ENCODE peak calls at places on chromosomes 12 and 14, in ten cellular contexts. P is left lung, M is SK-N-SH, F is stomach, Y is fibroblast of lung, D is tibial artery, C is lung, A is gastrocnemius medialis, O is OCI-LY7, E is GM23338. I is an unnamed sample.

GRCh38 chr14:72097173-72097783 is 165.0 kb downstream of the RGS6 start:
- DNase-seq in P (no peak), M (no peak), F (no peak), Y (no peak), D (no peak), C (no peak), A (no peak), O (no peak), E (peak; percentile 7), I (no peak)

GRCh38 chr12:66049538-66050282 is 80.8 kb downstream of the LLPH start:
- DNase-seq in P (no peak), M (no peak), F (no peak), Y (peak; percentile 39), D (no peak), C (no peak), A (no peak), O (no peak), E (no peak), I (no peak)

GRCh38 chr12:121560392-121561021 is 20.3 kb downstream of the KDM2B start:
- DNase-seq in P (no peak), M (no peak), F (no peak), Y (no peak), D (no peak), C (no peak), A (no peak), O (peak; percentile 42), E (no peak), I (no peak)

GRCh38 chr12:105462841-105463240 is 132.3 kb downstream of the C12orf75 start:
- DNase-seq in P (no peak), M (no peak), F (no peak), Y (peak; percentile 80), D (no peak), C (no peak), A (no peak), O (no peak), E (no peak), I (no peak)

GRCh38 chr12:101297661-101298060 is 17.8 kb downstream of the UTP20 start:
- DNase-seq in P (no peak), M (no peak), F (no peak), Y (peak; percentile 22), D (no peak), C (no peak), A (no peak), O (no peak), E (no peak), I (no peak)

GRCh38 chr12:9750276-9751203 is 10.2 kb downstream of the CD69 start:
- DNase-seq in P (peak; percentile 61), M (peak; percentile 67), F (no peak), Y (peak; percentile 56), D (no peak), C (peak; percentile 39), A (no peak), O (peak; percentile 86), E (peak; percentile 89), I (no peak)

GRCh38 chr14:67514650-67515385 is 18.3 kb upstream of the PLEKHH1 start:
- DNase-seq in P (peak; percentile 89), M (peak; percentile 83), F (peak; percentile 50), Y (peak; percentile 38), D (peak; percentile 66), C (peak; percentile 41), A (no peak), O (peak; percentile 60), E (peak; percentile 66), I (peak; percentile 77)

GRCh38 chr12:113247123-113248045 is 26.1 kb downstream of the TPCN1 start:
- DNase-seq in P (no peak), M (peak; percentile 33), F (no peak), Y (peak; percentile 69), D (no peak), C (no peak), A (no peak), O (no peak), E (no peak), I (no peak)

GRCh38 chr12:106305376-106305775 is 2.8 kb downstream of the TCP11L2 start:
- DNase-seq in P (no peak), M (no peak), F (no peak), Y (peak; percentile 15), D (no peak), C (no peak), A (peak; percentile 73), O (no peak), E (peak; percentile 13), I (no peak)

GRCh38 chr12:103680591-103681065 is 93.6 kb downstream of the STAB2 start:
- DNase-seq in P (no peak), M (peak; percentile 72), F (no peak), Y (peak; percentile 97), D (no peak), C (peak; percentile 49), A (no peak), O (no peak), E (no peak), I (no peak)

GRCh38 chr12:16063728-16064127 is 152.6 kb downstream of the DERA start:
- DNase-seq in P (no peak), M (no peak), F (no peak), Y (peak; percentile 9), D (no peak), C (no peak), A (no peak), O (no peak), E (no peak), I (no peak)

GRCh38 chr12:107845980-107846659 is 71.6 kb downstream of the ASCL4 start:
- DNase-seq in P (peak; percentile 58), M (no peak), F (peak; percentile 31), Y (no peak), D (no peak), C (no peak), A (no peak), O (no peak), E (no peak), I (no peak)

GRCh38 chr12:55812088-55812487 is 5.4 kb downstream of the SARNP start:
- DNase-seq in P (no peak), M (no peak), F (no peak), Y (no peak), D (no peak), C (no peak), A (no peak), O (no peak), E (no peak), I (no peak)

GRCh38 chr12:118064608-118065007 is 3.6 kb upstream of the WSB2 start:
- DNase-seq in P (no peak), M (peak; percentile 52), F (no peak), Y (no peak), D (no peak), C (no peak), A (no peak), O (peak; percentile 51), E (peak; percentile 67), I (no peak)

GRCh38 chr14:105924951-105925591 is 398.7 kb downstream of the TMEM121 start:
- DNase-seq in P (peak; percentile 38), M (no peak), F (no peak), Y (no peak), D (peak; percentile 53), C (no peak), A (no peak), O (no peak), E (no peak), I (no peak)

GRCh38 chr14:58625438-58625837 is 12.3 kb upstream of the DACT1 start:
- DNase-seq in P (no peak), M (no peak), F (no peak), Y (no peak), D (no peak), C (no peak), A (no peak), O (no peak), E (peak; percentile 68), I (no peak)

GRCh38 chr12:81974762-81975161 is 215.6 kb upstream of the PPFIA2 start:
- DNase-seq in P (no peak), M (no peak), F (no peak), Y (no peak), D (no peak), C (no peak), A (no peak), O (no peak), E (no peak), I (no peak)

GRCh38 chr12:46916796-46917419 is 91.1 kb upstream of the SLC38A4 start:
- DNase-seq in P (no peak), M (no peak), F (no peak), Y (peak; percentile 48), D (no peak), C (no peak), A (peak; percentile 67), O (no peak), E (no peak), I (no peak)

GRCh38 chr14:99574099-99574880 is 29.7 kb downstream of the CCDC85C start:
- DNase-seq in P (no peak), M (peak; percentile 69), F (peak; percentile 72), Y (peak; percentile 92), D (no peak), C (peak; percentile 69), A (no peak), O (no peak), E (peak; percentile 84), I (peak; percentile 80)
- TF ChIP-seq CTCF in P (no peak), M (no peak), F (no peak), Y (no peak), D (no peak), C (no peak), A (no peak), O (no peak), E (no peak), I (no peak)

GRCh38 chr12:2287151-2287550 is 234.4 kb downstream of the CACNA1C start:
- DNase-seq in P (no peak), M (no peak), F (no peak), Y (no peak), D (peak; percentile 82), C (no peak), A (no peak), O (no peak), E (no peak), I (no peak)
- H3K27ac ChIP-seq in P (peak overlapping the region; percentile 57), M (no peak overlapping the region), F (peak overlapping the region; percentile 56), Y (peak overlapping the region; percentile 22), D (peak overlapping the region; percentile 81), C (peak overlapping the region; percentile 76), A (peak overlapping the region; percentile 50), O (no peak overlapping the region), E (no peak overlapping the region), I (no peak overlapping the region)

DNA sequence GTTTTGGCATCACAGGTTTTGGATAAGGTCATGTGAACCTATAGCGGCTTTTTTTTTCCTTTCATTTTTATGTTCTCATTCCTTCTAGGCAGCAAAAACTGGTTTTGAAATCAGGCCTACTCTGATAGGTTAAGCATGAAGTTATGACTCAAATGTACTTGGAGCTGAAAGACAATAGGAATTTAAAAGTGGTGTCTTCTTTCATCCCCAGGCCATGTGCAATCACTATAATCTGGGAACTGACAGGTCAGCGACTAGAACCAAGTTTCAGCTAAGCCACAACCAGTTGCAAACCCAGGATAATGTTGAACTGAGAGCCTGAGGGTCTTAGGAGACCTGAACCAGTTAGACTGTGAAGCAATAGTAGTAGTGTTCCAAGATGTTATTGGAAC is 74.3 kb downstream of the ANO6 start:
- DNase-seq in P (no peak), M (no peak), F (no peak), Y (peak; percentile 80), D (no peak), C (no peak), A (peak; percentile 65), O (no peak), E (no peak), I (no peak)
- H3K36me3 ChIP-seq in P (no peaks in the 10 kb centered on the region), M (peaks cover 10% of the 10 kb centered on the region), F (no peaks in the 10 kb centered on the region), Y (no peaks in the 10 kb centered on the region), D (no peaks in the 10 kb centered on the region), C (no peaks in the 10 kb centered on the region), A (no peaks in the 10 kb centered on the region), O (no peaks in the 10 kb centered on the region), E (no peaks in the 10 kb centered on the region), I (no peaks in the 10 kb centered on the region)

DNA sequence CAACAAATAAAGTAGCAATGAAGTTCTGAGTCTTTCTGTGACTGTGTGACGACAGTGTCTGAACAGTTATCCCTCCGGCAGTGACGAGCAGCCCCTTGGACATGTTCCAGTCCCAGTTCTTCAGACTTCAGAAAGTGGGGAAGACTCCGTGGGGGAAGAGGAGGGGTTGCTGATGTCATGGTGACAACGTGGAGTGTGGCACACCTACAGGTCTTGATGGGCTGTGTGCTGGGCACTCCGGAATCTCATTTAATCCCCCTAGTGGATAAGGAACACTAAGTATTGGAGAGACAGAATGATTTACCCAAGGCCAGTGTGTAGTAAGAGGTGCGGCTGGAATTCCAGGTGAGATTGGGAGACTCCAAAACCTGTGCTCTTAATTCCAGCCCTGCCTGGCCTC is 280.2 kb downstream of the CACNA1C start:
- DNase-seq in P (no peak), M (no peak), F (no peak), Y (peak; percentile 63), D (peak; percentile 84), C (no peak), A (no peak), O (no peak), E (no peak), I (no peak)
- TF ChIP-seq CTCF in P (no peak), M (no peak), F (no peak), Y (no peak), D (no peak), C (no peak), A (no peak), O (no peak), E (no peak), I (no peak)

I was measured in pancreas.